ENCODE peak calls at places on chromosomes 5 and 9, in seven cellular contexts. N, W, R, Q, B, S and T are unnamed samples.

GRCh38 chr9:16197578-16198370 is 644.9 kb downstream of the CCDC171 start:
- DNase-seq in R (no peak), N (no peak), W (no peak), Q (no peak), S (no peak), B (no peak), T (no peak)

GRCh38 chr5:16837305-16837704 is 98.8 kb downstream of the MYO10 start:
- DNase-seq in R (no peak), W (no peak), S (no peak), B (no peak), N (no peak), Q (no peak), T (no peak)

GRCh38 chr9:124122321-124122720 is 110.8 kb downstream of the LHX2 start:
- DNase-seq in B (no peak), S (no peak), W (no peak), Q (no peak), N (no peak), R (no peak), T (no peak)

GRCh38 chr5:161846731-161847130 is 1.2 kb upstream of the GABRA1 start:
- DNase-seq in W (no peak), R (no peak), S (peak), Q (peak), B (no peak), N (peak), T (no peak)

GRCh38 chr9:79579624-79580023 is 7.9 kb downstream of the TLE4 start:
- DNase-seq in S (no peak), N (no peak), W (no peak), Q (no peak), B (no peak), R (no peak), T (no peak)

GRCh38 chr5:103014983-103015382 is 105.0 kb downstream of the GIN1 start:
- DNase-seq in R (no peak), N (no peak), S (no peak), B (no peak), Q (no peak), W (no peak), T (no peak)

GRCh38 chr5:111984044-111984443 is 227.1 kb upstream of the NREP start:
- DNase-seq in R (no peak), B (no peak), Q (no peak), W (no peak), N (no peak), S (peak), T (no peak)

GRCh38 chr5:58046371-58046770 is 413.5 kb downstream of the PLK2 start:
- DNase-seq in Q (no peak), B (no peak), W (no peak), R (no peak), N (no peak), S (no peak), T (no peak)

GRCh38 chr5:171637811-171638210 is 147.8 kb upstream of the SMIM23 start:
- DNase-seq in Q (no peak), W (no peak), N (no peak), B (no peak), S (no peak), R (no peak), T (no peak)

GRCh38 chr5:5278815-5279381 is 138.8 kb downstream of the ADAMTS16 start:
- DNase-seq in S (no peak), Q (no peak), W (no peak), R (no peak), N (peak), B (no peak), T (no peak)

GRCh38 chr5:153573326-153574033 is 83.0 kb downstream of the GRIA1 start:
- DNase-seq in Q (no peak), R (no peak), N (no peak), S (peak), W (peak), B (no peak), T (no peak)

GRCh38 chr5:80672140-80672736 is 17.5 kb upstream of the DHFR start:
- DNase-seq in N (peak), R (peak), S (peak), W (peak), Q (peak), B (peak), T (peak)
- TF ChIP-seq CTCF in N (peak), R (peak), S (peak), W (peak), Q (peak), B (peak), T (peak)

DNA sequence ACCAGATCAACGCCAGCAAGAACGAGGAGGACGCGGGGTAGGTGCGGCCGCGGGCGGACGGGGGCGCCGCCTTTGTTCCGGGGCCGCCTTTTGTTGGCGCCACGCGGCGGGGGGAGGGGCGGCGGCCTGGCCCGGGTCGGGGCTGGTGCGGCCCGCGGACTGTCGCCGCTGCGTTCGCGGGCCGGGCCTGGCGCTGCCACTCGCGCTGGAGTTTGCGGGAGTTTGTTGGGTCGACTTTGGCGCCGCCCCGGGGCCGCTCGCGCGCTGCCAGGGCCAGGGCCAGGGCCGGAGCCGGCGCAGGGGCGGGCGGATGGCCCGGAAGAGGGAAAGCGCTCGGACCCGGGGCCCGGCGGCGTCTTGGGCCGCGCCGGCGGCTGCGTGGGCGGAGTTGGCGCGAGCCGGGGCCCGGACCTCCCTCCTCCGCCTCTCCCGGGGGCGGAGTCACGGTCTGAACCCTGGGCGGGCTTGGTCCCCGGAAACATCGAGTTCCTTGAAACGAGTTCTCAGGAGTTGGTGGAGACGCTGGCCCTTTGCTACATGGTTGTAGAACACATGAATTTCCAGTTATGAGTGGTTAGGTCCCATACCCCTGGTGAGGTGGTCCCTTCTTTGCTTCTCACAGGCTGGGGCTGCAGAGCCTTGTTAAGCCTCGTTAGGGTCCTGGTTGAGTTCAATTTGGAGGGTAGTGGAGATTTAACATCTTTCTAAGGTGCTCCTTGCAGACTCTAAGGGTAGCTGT is 846 bp downstream of the HNRNPAB start:
- DNase-seq in R (peak), N (peak), W (peak), S (peak), Q (peak), B (peak), T (peak)
- TF ChIP-seq CTCF in R (no peak), N (no peak), W (no peak), S (no peak), Q (no peak), B (no peak), T (no peak)

DNA sequence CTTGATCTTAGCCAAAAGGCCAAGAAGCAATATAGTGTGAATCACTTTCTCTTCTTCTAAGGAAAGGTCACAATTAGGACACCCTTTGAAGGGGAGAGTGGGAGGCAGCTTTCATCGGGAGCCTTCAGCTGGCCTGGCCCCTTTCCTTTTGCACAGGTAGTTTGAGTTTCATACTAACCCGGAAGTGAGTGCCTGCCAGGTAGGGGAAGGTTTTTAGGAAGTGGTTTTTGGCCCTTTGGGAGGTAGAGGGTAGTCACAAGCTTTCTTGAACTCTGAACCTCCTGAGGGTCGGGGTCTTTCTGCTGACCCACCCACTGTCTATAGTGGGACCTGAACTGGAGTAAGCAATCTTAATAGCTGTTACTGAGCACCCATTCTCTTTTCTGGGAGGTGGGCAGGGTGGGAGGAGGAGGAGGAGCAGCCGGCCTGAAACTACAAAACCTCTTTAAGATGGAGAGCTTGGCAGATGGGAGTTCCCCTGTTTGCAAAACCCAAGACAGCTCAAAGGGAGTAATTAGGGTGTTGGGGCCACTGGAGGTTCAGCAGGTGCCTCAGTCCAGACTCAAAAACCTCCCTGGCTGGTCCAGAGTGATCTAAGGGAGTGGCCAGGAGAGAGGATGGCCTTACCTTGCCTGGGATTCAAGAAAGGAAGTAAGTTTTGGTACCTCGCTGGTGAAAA is 6.0 kb downstream of the LARP1 start:
- DNase-seq in W (no peak), Q (no peak), R (no peak), S (no peak), B (no peak), N (no peak), T (no peak)
- TF ChIP-seq CTCF in W (no peak), Q (no peak), R (no peak), S (no peak), B (no peak), N (no peak), T (no peak)

GRCh38 chr9:131872006-131872405 is 132.1 kb upstream of the RAPGEF1 start:
- DNase-seq in N (peak), Q (no peak), R (no peak), S (no peak), B (no peak), W (no peak), T (no peak)
- TF ChIP-seq CTCF in N (peak), Q (peak), R (no peak), S (no peak), B (no peak), W (no peak), T (no peak)

DNA sequence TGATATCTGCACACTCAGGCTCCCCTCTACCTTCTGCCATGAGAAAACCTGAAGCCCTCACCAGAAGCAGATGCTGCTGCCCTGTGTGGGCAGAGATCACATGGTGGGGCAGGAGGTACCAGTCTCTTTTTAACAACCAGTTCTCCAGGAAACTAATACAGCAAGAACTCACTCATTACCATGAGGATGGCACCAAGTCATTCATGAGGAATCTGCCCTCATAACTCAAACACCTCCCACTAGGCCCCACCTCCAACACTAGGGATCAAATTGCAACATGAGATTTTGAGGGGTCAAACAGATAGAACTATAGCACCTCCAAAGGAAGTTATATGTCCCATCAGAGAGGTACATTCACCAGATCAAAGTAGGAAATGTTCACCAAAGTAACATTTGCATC is 136.3 kb upstream of the SHB start:
- DNase-seq in R (no peak), W (no peak), N (no peak), Q (no peak), B (no peak), S (peak), T (no peak)
- TF ChIP-seq CTCF in R (no peak), W (no peak), N (no peak), Q (no peak), B (no peak), S (no peak), T (no peak)